ENCODE peak calls at places on chromosomes 11 and 22, in six cellular contexts. O is AG08395, G is posterior vena cava, T is EL, U is GDM1, B is KBM-7. R is an unnamed sample.

GRCh38 chr11:87036756-87037449 is 831 bp upstream of the TMEM135 start:
- DNase-seq in U (no peak), O (no peak), G (no peak), B (no peak), T (no peak), R (no peak)

GRCh38 chr11:105167244-105167643 is 27.7 kb upstream of the CARD18 start:
- DNase-seq in U (no peak), G (no peak), T (no peak), B (no peak), O (no peak), R (no peak)

GRCh38 chr22:29475550-29475949 is 4.5 kb upstream of the NEFH start:
- DNase-seq in B (no peak), O (no peak), G (no peak), U (no peak), T (no peak), R (peak; percentile 68)

GRCh38 chr11:129273944-129274343 is 81.8 kb upstream of the ARHGAP32 start:
- DNase-seq in O (no peak), T (no peak), U (no peak), B (no peak), G (no peak), R (no peak)

GRCh38 chr11:134164490-134165370 is 59.0 kb downstream of the NCAPD3 start:
- DNase-seq in G (no peak), T (no peak), B (no peak), U (no peak), O (no peak), R (no peak)

GRCh38 chr11:3049430-3050243 is 7.6 kb downstream of the CARS1 start:
- DNase-seq in G (peak; percentile 96), T (peak; percentile 98), B (peak; percentile 71), O (peak; percentile 98), U (no peak), R (peak; percentile 60)

GRCh38 chr11:86594746-86595145 is 77.7 kb downstream of the ME3 start:
- DNase-seq in U (no peak), O (no peak), B (no peak), G (no peak), T (peak; percentile 46), R (no peak)

GRCh38 chr11:60504219-60504618 is 11.0 kb upstream of the MS4A13 start:
- DNase-seq in B (no peak), G (no peak), U (no peak), O (no peak), T (no peak), R (no peak)

GRCh38 chr11:46484101-46484500 is 92.5 kb upstream of the CHRM4 start:
- DNase-seq in B (no peak), O (no peak), G (no peak), U (no peak), T (no peak), R (no peak)

GRCh38 chr11:122758974-122759373 is 79.3 kb upstream of the CRTAM start:
- DNase-seq in T (peak; percentile 16), B (no peak), U (peak; percentile 47), G (no peak), O (no peak), R (no peak)

GRCh38 chr11:79796704-79797103 is 355.9 kb upstream of the TENM4 start:
- DNase-seq in O (no peak), U (no peak), B (no peak), G (no peak), T (no peak), R (no peak)

GRCh38 chr11:96318399-96318798 is 24.6 kb downstream of the MAML2 start:
- DNase-seq in O (no peak), B (no peak), G (no peak), U (no peak), T (no peak), R (no peak)

GRCh38 chr11:127133061-127133460 is 132.5 kb upstream of the KIRREL3 start:
- DNase-seq in B (no peak), G (no peak), U (no peak), O (no peak), T (no peak), R (no peak)

GRCh38 chr11:19978668-19979518 is 181.4 kb downstream of the DBX1 start:
- DNase-seq in U (no peak), T (peak; percentile 82), G (no peak), O (peak; percentile 74), B (no peak), R (no peak)

GRCh38 chr11:100849009-100849913 is 162.2 kb downstream of the ARHGAP42 start:
- DNase-seq in T (peak; percentile 87), U (no peak), O (peak; percentile 77), G (no peak), B (no peak), R (no peak)

GRCh38 chr11:38824573-38824972 is 2226.5 kb upstream of the RAG2 start:
- DNase-seq in T (peak; percentile 28), U (no peak), G (no peak), B (peak; percentile 28), O (no peak), R (no peak)

GRCh38 chr11:94583885-94584500 is 16.8 kb downstream of the PIWIL4 start:
- DNase-seq in B (no peak), T (peak; percentile 21), U (no peak), G (no peak), O (no peak), R (no peak)

GRCh38 chr11:70577948-70578347 is 179.6 kb downstream of the CTTN start:
- DNase-seq in U (no peak), G (peak; percentile 48), B (no peak), T (no peak), O (no peak), R (no peak)

GRCh38 chr11:124656759-124657627 is 16.5 kb downstream of the SIAE start:
- DNase-seq in T (no peak), U (no peak), B (no peak), O (no peak), G (no peak), R (no peak)

GRCh38 chr11:61927501-61927900 is 10.1 kb upstream of the RAB3IL1 start:
- DNase-seq in B (no peak), O (no peak), T (no peak), G (peak; percentile 12), U (no peak), R (no peak)

GRCh38 chr11:45934580-45935318 is 12.3 kb downstream of the LARGE2 start:
- DNase-seq in O (no peak), B (no peak), U (no peak), T (no peak), G (no peak), R (no peak)

GRCh38 chr22:30397656-30398635 is 1.1 kb downstream of the SEC14L2 start:
- DNase-seq in U (no peak), T (peak; percentile 30), B (no peak), O (no peak), G (no peak), R (no peak)

GRCh38 chr11:18754308-18754707 is 28.3 kb upstream of the IGSF22 start:
- DNase-seq in O (no peak), G (no peak), T (peak; percentile 51), U (no peak), B (no peak), R (no peak)

GRCh38 chr22:31496007-31496734 is at the start of gene SFI1:
- DNase-seq in G (peak; percentile 97), T (peak; percentile 92), B (peak; percentile 92), O (peak; percentile 98), U (peak; percentile 92), R (peak; percentile 96)

GRCh38 chr11:114821626-114822025 is 143.3 kb downstream of the NXPE2 start:
- DNase-seq in U (no peak), O (no peak), B (no peak), T (no peak), G (no peak), R (no peak)

GRCh38 chr22:46070722-46071450 is 79.4 kb upstream of the PPARA start:
- DNase-seq in B (no peak), T (peak; percentile 78), O (peak; percentile 73), U (peak; percentile 85), G (peak; percentile 86), R (peak; percentile 58)

GRCh38 chr11:35272391-35272821 is 133.4 kb downstream of the CD44 start:
- DNase-seq in O (no peak), T (no peak), B (no peak), G (no peak), U (peak; percentile 49), R (no peak)

GRCh38 chr11:104337273-104337672 is 173.3 kb upstream of the PDGFD start:
- DNase-seq in T (no peak), G (no peak), U (no peak), B (no peak), O (no peak), R (no peak)

GRCh38 chr11:101407324-101407723 is 176.5 kb downstream of the TRPC6 start:
- DNase-seq in T (no peak), G (no peak), B (no peak), U (no peak), O (peak; percentile 60), R (no peak)

GRCh38 chr11:115905331-115905730 is 401.1 kb upstream of the CADM1 start:
- DNase-seq in T (no peak), G (no peak), O (no peak), U (no peak), B (no peak), R (no peak)

GRCh38 chr11:76296731-76297130 is 84.2 kb downstream of the THAP12 start:
- DNase-seq in G (no peak), U (no peak), T (no peak), O (no peak), B (no peak), R (no peak)

GRCh38 chr22:42300286-42301071 is 30.0 kb upstream of the TCF20 start:
- DNase-seq in G (no peak), T (no peak), U (peak; percentile 48), B (no peak), O (no peak), R (peak; percentile 46)

GRCh38 chr22:31451709-31452571 is 37.7 kb downstream of the EIF4ENIF1 start:
- DNase-seq in B (peak; percentile 55), T (peak; percentile 66), U (peak; percentile 12), O (peak; percentile 62), G (no peak), R (no peak)

GRCh38 chr11:10906521-10906920 is 48.7 kb upstream of the ZBED5 start:
- DNase-seq in O (peak; percentile 50), B (no peak), T (peak; percentile 81), U (no peak), G (no peak), R (no peak)

GRCh38 chr11:123611698-123612097 is 42.7 kb downstream of the SCN3B start:
- DNase-seq in T (no peak), U (no peak), G (no peak), B (no peak), O (no peak), R (no peak)

GRCh38 chr22:29478326-29479276 is 1.4 kb upstream of the NEFH start:
- DNase-seq in G (no peak), B (peak; percentile 40), U (peak; percentile 17), O (peak; percentile 43), T (no peak), R (no peak)

R was measured in activated B cell treated with CpG ODN at 0.5 μM for 24 hours.